ENCODE peak calls at places on chromosomes 7 and 10, in five cellular contexts. I is uterus, W is Peyer's patch, O is body of pancreas, B is prostate gland. G is an unnamed sample.

GRCh38 chr10:26859241-26860025 is 1.3 kb downstream of the ABI1 start:
- DNase-seq in I (no peak), W (no peak), O (no peak), B (no peak), G (no peak)

GRCh38 chr10:22534849-22535604 is 179.4 kb downstream of the PIP4K2A start:
- DNase-seq in I (no peak), W (no peak), O (no peak), B (no peak), G (no peak)

GRCh38 chr7:3697472-3697871 is 396.4 kb downstream of the SDK1 start:
- DNase-seq in I (no peak), W (no peak), O (no peak), B (no peak), G (no peak)

GRCh38 chr10:74968621-74969019 is 142.2 kb downstream of the KAT6B start:
- DNase-seq in I (no peak), W (no peak), O (no peak), B (no peak), G (no peak)

GRCh38 chr10:34681933-34682332 is 133.2 kb downstream of the PARD3 start:
- DNase-seq in I (no peak), W (no peak), O (no peak), B (no peak), G (no peak)

GRCh38 chr10:19983880-19984279 is 167.6 kb downstream of the PLXDC2 start:
- DNase-seq in I (no peak), W (no peak), O (no peak), B (no peak), G (no peak)

GRCh38 chr7:105990141-105990540 is 27.1 kb downstream of the CDHR3 start:
- DNase-seq in I (no peak), W (no peak), O (no peak), B (no peak), G (no peak)

GRCh38 chr7:2954433-2954853 is 89.2 kb downstream of the CARD11 start:
- DNase-seq in I (no peak), W (peak), O (no peak), B (no peak), G (no peak)

GRCh38 chr7:105112440-105113418 is 98.7 kb downstream of the KMT2E start:
- DNase-seq in I (no peak), W (no peak), O (peak), B (no peak), G (no peak)

GRCh38 chr10:46037107-46037900 is 6.9 kb upstream of the NCOA4 start:
- DNase-seq in I (no peak), W (no peak), O (no peak), B (no peak), G (no peak)

GRCh38 chr10:20991526-20991925 is 94.4 kb upstream of the NEBL start:
- DNase-seq in I (no peak), W (no peak), O (no peak), B (no peak), G (no peak)

GRCh38 chr10:76962851-76963250 is 674.8 kb downstream of the KCNMA1 start:
- DNase-seq in I (peak), W (no peak), O (no peak), B (no peak), G (no peak)

GRCh38 chr7:8260871-8261707 is 878 bp downstream of the ICA1 start:
- DNase-seq in I (peak), W (peak), O (peak), B (peak), G (peak)

GRCh38 chr10:52658112-52658511 is 114.5 kb downstream of the MBL2 start:
- DNase-seq in I (no peak), W (no peak), O (no peak), B (no peak), G (no peak)

GRCh38 chr7:27243340-27244163 is 950 bp downstream of the EVX1 start:
- DNase-seq in I (no peak), W (no peak), O (no peak), B (no peak), G (no peak)

GRCh38 chr10:27558612-27559020 is 54.5 kb downstream of the RAB18 start:
- DNase-seq in I (peak), W (peak), O (peak), B (peak), G (peak)

GRCh38 chr7:103343758-103344452 is 662 bp downstream of the DNAJC2 start:
- DNase-seq in I (no peak), W (peak), O (peak), B (no peak), G (peak)

GRCh38 chr7:103348452-103348851 is 1.0 kb downstream of the PSMC2 start:
- DNase-seq in I (no peak), W (no peak), O (no peak), B (no peak), G (no peak)

GRCh38 chr7:103348959-103349358 is 1.5 kb downstream of the PSMC2 start:
- DNase-seq in I (no peak), W (no peak), O (no peak), B (no peak), G (no peak)

GRCh38 chr7:103344453-103345149 is at the start of gene DNAJC2:
- DNase-seq in I (peak), W (peak), O (peak), B (peak), G (peak)

GRCh38 chr7:103347507-103348267 is at the start of gene PSMC2:
- DNase-seq in I (peak), W (peak), O (peak), B (peak), G (peak)
- TF ChIP-seq POLR2A in I (no peak), W (peak), O (peak), B (no peak), G (no peak)

GRCh38 chr10:79942261-79943185 is 6.4 kb downstream of the SFTPD start:
- DNase-seq in I (no peak), W (no peak), O (no peak), B (no peak), G (peak)
- TF ChIP-seq POLR2A in I (no peak), W (no peak), O (no peak), B (no peak), G (no peak)

GRCh38 chr10:126135939-126136595 is 239.7 kb downstream of the FANK1 start:
- DNase-seq in I (no peak), W (no peak), O (no peak), B (no peak), G (no peak)
- TF ChIP-seq POLR2A in I (no peak), W (no peak), O (no peak), B (no peak), G (no peak)

DNA sequence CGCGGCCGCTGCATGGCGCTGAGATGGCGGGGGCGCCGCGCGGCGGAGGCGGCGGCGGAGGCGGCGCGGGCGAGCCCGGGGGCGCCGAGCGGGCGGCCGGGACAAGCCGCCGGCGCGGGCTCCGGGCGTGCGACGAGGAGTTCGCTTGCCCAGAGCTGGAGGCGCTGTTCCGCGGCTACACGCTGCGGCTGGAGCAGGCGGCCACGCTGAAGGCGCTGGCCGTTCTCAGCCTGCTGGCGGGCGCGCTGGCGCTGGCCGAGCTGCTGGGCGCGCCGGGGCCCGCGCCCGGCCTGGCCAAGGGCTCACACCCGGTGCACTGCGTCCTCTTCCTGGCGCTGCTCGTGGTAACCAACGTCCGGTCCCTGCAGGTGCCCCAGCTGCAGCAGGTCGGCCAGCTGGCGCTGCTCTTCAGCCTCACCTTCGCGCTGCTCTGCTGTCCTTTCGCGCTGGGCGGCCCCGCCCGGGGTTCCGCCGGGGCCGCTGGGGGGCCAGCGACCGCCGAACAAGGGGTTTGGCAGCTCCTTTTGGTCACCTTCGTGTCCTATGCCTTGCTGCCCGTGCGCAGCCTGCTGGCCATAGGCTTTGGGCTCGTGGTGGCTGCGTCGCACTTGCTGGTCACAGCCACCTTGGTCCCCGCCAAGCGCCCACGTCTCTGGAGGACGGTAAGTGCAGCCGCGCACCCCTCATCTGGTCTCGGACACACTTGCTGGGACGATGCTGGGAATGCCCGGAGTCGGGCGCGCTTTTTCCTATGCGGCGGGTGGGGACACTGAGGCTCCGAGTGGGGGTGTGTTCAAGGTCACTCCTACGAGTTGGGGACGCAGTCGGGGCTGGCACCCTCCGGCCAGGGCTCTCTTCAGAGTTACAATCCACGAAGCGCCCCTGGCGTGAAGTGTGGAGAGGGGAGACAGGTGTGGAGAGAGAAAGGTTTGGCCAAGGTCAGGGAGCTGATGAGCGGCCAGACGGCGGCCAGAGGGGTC is 643 bp downstream of the ADCY1 start:
- DNase-seq in I (no peak), W (no peak), O (peak), B (no peak), G (no peak)
- TF ChIP-seq POLR2A in I (no peak), W (no peak), O (no peak), B (no peak), G (no peak)

DNA sequence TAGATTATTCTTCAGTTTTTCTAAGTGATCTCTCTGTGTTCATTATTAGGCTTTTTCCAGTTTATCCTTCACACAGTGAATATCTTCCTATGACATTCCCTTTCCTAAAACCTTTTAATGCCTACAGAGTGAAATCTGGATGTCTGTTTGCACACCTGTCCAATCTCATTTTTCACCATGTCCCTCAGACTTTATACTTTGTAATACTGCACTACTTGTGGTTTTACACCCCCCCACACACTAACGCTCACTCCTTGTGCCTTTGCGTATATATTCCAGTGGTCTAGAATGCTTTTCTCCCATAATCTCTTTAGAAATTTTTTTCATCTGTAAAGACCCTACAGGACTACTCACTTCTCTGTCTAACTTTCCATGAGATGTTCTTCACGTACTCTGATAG is 98.2 kb downstream of the EXOC6 start:
- DNase-seq in I (no peak), W (no peak), O (no peak), B (no peak), G (no peak)
- TF ChIP-seq POLR2A in I (no peak), W (no peak), O (no peak), B (no peak), G (no peak)